ENCODE peak calls at places on chromosomes 16 and 17, in four cellular contexts. One of them, this sample, is unnamed.

GRCh38 chr16:81310045-81310644 is 4.6 kb upstream of the GAN start:
- DNase-seq in GM04503: no peak
- DNase-seq in HEK293T: no peak
- DNase-seq in neural crest cell: no peak
- DNase-seq in this sample: no peak

GRCh38 chr16:74868501-74868900 is 93.9 kb upstream of the FA2H start:
- DNase-seq in GM04503: no peak
- DNase-seq in HEK293T: no peak
- DNase-seq in neural crest cell: no peak
- DNase-seq in this sample: peak; percentile 53

GRCh38 chr17:17104494-17104893 is 62.2 kb downstream of the MPRIP start:
- DNase-seq in GM04503: no peak
- DNase-seq in HEK293T: no peak
- DNase-seq in neural crest cell: no peak
- DNase-seq in this sample: no peak

GRCh38 chr17:44569459-44569858 is 12.2 kb downstream of the FZD2 start:
- DNase-seq in GM04503: no peak
- DNase-seq in HEK293T: no peak
- DNase-seq in neural crest cell: no peak
- DNase-seq in this sample: no peak

GRCh38 chr17:77349976-77350830 is 209.4 kb downstream of the SEC14L1 start:
- DNase-seq in GM04503: no peak
- DNase-seq in HEK293T: peak; percentile 3
- DNase-seq in neural crest cell: no peak
- DNase-seq in this sample: no peak

GRCh38 chr17:20852541-20853370 is 190.1 kb downstream of the USP22 start:
- DNase-seq in GM04503: no peak
- DNase-seq in HEK293T: peak; percentile 8
- DNase-seq in neural crest cell: peak; percentile 44
- DNase-seq in this sample: no peak

GRCh38 chr17:75724016-75725003 is 3.1 kb downstream of the ITGB4 start:
- DNase-seq in GM04503: no peak
- DNase-seq in HEK293T: no peak
- DNase-seq in neural crest cell: no peak
- DNase-seq in this sample: no peak

GRCh38 chr17:55264273-55264639 is 504 bp upstream of the HLF start:
- DNase-seq in GM04503: no peak
- DNase-seq in HEK293T: no peak
- DNase-seq in neural crest cell: no peak
- DNase-seq in this sample: no peak

GRCh38 chr16:88924834-88925539 is 52.0 kb downstream of the CBFA2T3 start:
- DNase-seq in GM04503: peak; percentile 33
- DNase-seq in HEK293T: peak; percentile 68
- DNase-seq in neural crest cell: no peak
- DNase-seq in this sample: peak; percentile 25

GRCh38 chr16:29665294-29666077 is 2.4 kb downstream of the SPN start:
- DNase-seq in GM04503: no peak
- DNase-seq in HEK293T: no peak
- DNase-seq in neural crest cell: no peak
- DNase-seq in this sample: no peak

GRCh38 chr16:89345663-89346150 is 128.2 kb downstream of the ZNF778 start:
- DNase-seq in GM04503: no peak
- DNase-seq in HEK293T: no peak
- DNase-seq in neural crest cell: no peak
- DNase-seq in this sample: no peak